ENCODE peak calls at places on chromosomes 5 and 9, in four cellular contexts. E, O, S and K are unnamed samples.

GRCh38 chr9:68416891-68417570 is 60.6 kb downstream of the PGM5 start:
- DNase-seq in E (peak), O (no peak), S (no peak), K (no peak)

GRCh38 chr5:5351288-5352089 is 71.0 kb upstream of the ICE1 start:
- DNase-seq in E (no peak), O (no peak), S (no peak), K (no peak)

GRCh38 chr9:128684325-128685021 is 4.5 kb upstream of the SET start:
- DNase-seq in E (peak), O (no peak), S (no peak), K (no peak)

GRCh38 chr9:132411091-132411508 is 1.1 kb downstream of the CFAP77 start:
- DNase-seq in E (peak), O (peak), S (peak), K (no peak)

GRCh38 chr9:131015876-131016397 is 7.0 kb downstream of the LAMC3 start:
- DNase-seq in E (no peak), O (no peak), S (no peak), K (no peak)

GRCh38 chr5:104429911-104430310 is 867.3 kb upstream of the NUDT12 start:
- DNase-seq in E (no peak), O (no peak), S (no peak), K (no peak)

GRCh38 chr5:145991044-145991575 is 54.7 kb downstream of the SH3RF2 start:
- DNase-seq in E (no peak), O (no peak), S (no peak), K (peak)

GRCh38 chr5:134555889-134556311 is 30.4 kb downstream of the JADE2 start:
- DNase-seq in E (peak), O (peak), S (peak), K (no peak)

GRCh38 chr9:124009835-124010226 is 1.7 kb upstream of the LHX2 start:
- DNase-seq in E (no peak), O (no peak), S (no peak), K (no peak)

GRCh38 chr5:139474815-139475791 is 4.3 kb downstream of the SMIM33 start:
- DNase-seq in E (no peak), O (no peak), S (no peak), K (peak)

GRCh38 chr9:114080773-114081440 is 2.8 kb upstream of the AMBP start:
- DNase-seq in E (no peak), O (no peak), S (no peak), K (no peak)

GRCh38 chr5:171806976-171807823 is 21.6 kb downstream of the SMIM23 start:
- DNase-seq in E (no peak), O (no peak), S (no peak), K (no peak)

GRCh38 chr5:151320481-151320880 is 16.9 kb upstream of the SLC36A3 start:
- DNase-seq in E (no peak), O (no peak), S (no peak), K (no peak)

GRCh38 chr5:151313357-151313756 is 9.8 kb upstream of the SLC36A3 start:
- DNase-seq in E (no peak), O (no peak), S (no peak), K (no peak)

GRCh38 chr5:151315998-151316597 is 12.5 kb upstream of the SLC36A3 start:
- DNase-seq in E (peak), O (peak), S (peak), K (peak)

DNA sequence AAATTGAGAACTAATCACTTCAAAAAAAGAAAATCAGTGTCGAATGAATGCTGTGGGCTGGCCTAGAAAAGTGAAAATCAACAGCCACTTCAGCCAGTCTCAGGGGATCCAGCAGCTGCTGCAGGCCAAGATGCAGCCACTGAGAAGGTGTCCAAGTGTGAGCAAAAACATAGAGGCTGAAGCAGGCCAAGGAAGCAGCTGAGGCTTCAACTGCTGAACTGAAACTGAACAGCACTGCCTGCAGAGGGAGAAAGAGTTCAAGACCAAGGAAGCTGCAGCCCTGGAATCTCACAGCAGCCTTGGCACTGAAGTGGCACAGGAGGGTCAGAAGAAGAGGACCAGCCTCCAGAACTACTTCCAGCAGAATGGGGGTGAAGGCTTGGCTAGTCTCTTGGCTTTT is 15.8 kb upstream of the SLC36A3 start:
- DNase-seq in E (peak), O (no peak), S (no peak), K (no peak)
- TF ChIP-seq CTCF in E (no peak), O (no peak), S (peak), K (peak)

GRCh38 chr9:4370501-4370900 is 70.6 kb upstream of the GLIS3 start:
- DNase-seq in E (no peak), O (no peak), S (no peak), K (no peak)

GRCh38 chr9:4371108-4371507 is 71.2 kb upstream of the GLIS3 start:
- DNase-seq in E (no peak), O (no peak), S (no peak), K (peak)

GRCh38 chr9:4380406-4380805 is 80.5 kb upstream of the GLIS3 start:
- DNase-seq in E (no peak), O (no peak), S (no peak), K (no peak)

GRCh38 chr9:4375424-4376195 is 75.7 kb upstream of the GLIS3 start:
- DNase-seq in E (peak), O (peak), S (no peak), K (no peak)
- TF ChIP-seq CTCF in E (peak), O (peak), S (peak), K (peak)

DNA sequence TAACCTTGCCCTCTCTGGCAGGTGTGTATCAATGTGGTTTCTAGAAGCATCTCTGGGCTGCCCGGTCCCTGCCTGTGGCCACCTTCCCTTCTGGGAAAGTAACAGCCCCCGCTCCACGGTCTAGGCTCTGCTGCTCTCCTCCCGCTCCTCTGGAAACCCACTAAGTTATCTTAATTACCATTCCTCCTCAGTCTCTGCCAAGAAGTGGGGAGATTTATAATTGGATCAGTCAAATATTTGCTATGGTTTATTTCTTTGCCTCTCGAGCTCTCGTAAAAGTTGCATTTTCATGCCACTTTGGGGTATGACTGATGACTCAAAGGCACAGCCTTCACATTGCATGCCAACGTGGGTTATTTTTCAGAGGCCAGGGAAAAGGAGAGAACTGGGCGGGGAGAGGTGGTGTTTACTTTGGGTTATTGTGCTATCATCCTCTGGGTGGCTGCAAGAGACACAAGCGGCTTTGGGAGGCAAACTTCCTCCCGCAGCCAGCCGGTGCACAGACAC is 205.3 kb upstream of the WWC1 start:
- DNase-seq in E (no peak), O (no peak), S (no peak), K (no peak)
- TF ChIP-seq CTCF in E (no peak), O (no peak), S (no peak), K (no peak)

DNA sequence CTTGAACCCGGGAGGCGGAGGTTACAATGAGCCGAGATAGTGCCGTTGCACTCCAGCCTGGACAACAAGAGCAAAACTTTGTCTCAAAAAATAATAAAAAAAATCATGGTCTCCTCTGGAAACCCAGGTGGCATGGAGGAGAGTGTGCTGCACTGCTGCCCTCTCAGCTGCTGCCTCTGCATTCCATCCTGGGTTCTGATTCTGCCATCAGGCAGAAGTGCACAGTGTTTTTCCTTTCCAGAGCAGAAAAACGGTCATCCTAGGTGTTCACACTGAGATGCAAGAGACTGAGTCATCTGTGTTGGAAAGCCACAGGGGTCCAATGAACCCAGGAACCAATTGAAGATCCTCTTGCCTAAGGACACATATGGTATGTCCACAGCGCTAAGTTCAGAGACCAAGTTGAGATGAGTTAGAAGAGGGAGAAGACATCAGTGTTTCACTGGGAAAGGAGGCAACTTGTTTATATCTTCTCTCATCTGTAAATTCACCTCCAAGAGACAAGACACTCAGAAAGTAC is 88.8 kb upstream of the DMRT1 start:
- DNase-seq in E (no peak), O (no peak), S (no peak), K (no peak)
- TF ChIP-seq CTCF in E (no peak), O (no peak), S (no peak), K (no peak)

DNA sequence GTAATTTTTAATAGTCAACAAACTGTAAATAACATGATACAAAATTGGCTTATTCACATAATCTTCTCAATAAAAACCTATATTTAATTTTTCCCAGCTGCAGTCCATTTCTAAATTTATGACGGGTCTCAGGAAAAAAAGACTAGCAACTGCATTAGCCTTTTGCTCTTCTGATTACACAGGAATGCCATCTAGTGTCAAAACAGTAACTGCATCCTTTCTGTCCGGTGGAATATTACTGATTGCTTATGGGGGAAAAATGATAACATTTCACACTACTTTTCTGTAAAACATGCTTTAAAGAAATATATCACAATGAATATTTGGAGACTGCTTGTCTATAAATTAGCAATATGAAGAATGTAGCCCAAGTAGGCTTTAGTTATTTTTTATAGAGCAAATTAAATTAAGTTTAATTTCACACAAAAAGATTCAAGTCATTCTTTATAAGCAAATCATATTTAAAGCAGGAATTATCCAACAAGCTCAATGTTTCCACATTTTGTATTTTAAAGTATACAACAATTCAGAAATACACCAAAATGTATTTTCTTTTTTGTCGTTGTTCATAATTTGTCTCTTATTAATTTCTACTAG is 534.7 kb downstream of the CDH10 start:
- DNase-seq in E (no peak), O (peak), S (no peak), K (no peak)
- TF ChIP-seq CTCF in E (peak), O (peak), S (peak), K (peak)

GRCh38 chr9:37784640-37785483 is at the start of gene EXOSC3:
- DNase-seq in E (peak), O (peak), S (peak), K (peak)
- TF ChIP-seq CTCF in E (no peak), O (peak), S (peak), K (no peak)

GRCh38 chr9:122347348-122348287 is 23.2 kb upstream of the PTGS1 start:
- DNase-seq in E (no peak), O (no peak), S (no peak), K (no peak)

GRCh38 chr9:122348288-122348777 is 22.5 kb upstream of the PTGS1 start:
- DNase-seq in E (no peak), O (no peak), S (no peak), K (no peak)

GRCh38 chr9:122348791-122349190 is 22.0 kb upstream of the PTGS1 start:
- DNase-seq in E (no peak), O (no peak), S (no peak), K (no peak)

GRCh38 chr9:122349201-122349600 is 21.6 kb upstream of the PTGS1 start:
- DNase-seq in E (no peak), O (no peak), S (no peak), K (no peak)

GRCh38 chr9:122350577-122351355 is 20.1 kb upstream of the PTGS1 start:
- DNase-seq in E (peak), O (peak), S (peak), K (peak)
- TF ChIP-seq CTCF in E (peak), O (peak), S (peak), K (peak)

GRCh38 chr5:886051-886450 is 6.5 kb downstream of the BRD9 start:
- DNase-seq in E (no peak), O (no peak), S (no peak), K (no peak)

GRCh38 chr5:885529-885928 is 7.1 kb downstream of the BRD9 start:
- DNase-seq in E (no peak), O (no peak), S (no peak), K (no peak)

GRCh38 chr5:885127-885442 is 7.5 kb downstream of the BRD9 start:
- DNase-seq in E (no peak), O (no peak), S (no peak), K (no peak)

GRCh38 chr5:883475-884181 is 9.0 kb downstream of the BRD9 start:
- DNase-seq in E (no peak), O (peak), S (no peak), K (no peak)

GRCh38 chr5:884345-885126 is 8.1 kb downstream of the BRD9 start:
- DNase-seq in E (no peak), O (peak), S (no peak), K (no peak)
- TF ChIP-seq CTCF in E (no peak), O (no peak), S (no peak), K (no peak)

DNA sequence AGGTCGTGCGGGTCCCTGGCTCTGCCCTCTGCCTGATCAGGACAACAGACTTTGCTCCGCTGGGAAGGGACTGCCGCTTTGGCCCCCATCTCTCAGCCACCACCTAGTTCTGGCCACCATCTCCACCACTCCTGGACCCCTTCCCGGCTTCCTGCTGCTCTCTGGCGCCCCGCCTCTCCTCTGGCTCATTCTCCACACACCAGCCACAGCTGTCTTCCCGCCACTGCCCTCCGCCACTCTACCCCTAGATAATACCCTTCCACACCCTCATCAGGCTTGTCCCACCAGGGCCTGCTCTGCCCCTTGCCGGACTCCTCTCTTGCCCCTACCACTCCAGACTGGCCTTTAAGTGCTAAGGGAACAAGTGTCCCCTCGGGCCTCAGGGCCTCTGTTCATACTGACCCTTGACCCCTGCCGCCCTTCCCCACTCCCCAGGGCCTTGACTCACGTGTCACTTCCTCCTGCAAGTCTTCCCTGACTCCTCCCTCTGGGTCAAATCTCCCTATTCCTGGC is 3.0 kb upstream of the CDX1 start:
- DNase-seq in E (no peak), O (no peak), S (peak), K (no peak)
- TF ChIP-seq CTCF in E (no peak), O (no peak), S (no peak), K (peak)